ENCODE peak calls at places on chromosomes 12 and 14, in six cellular contexts. E is K562, U is endothelial cell of umbilical vein, H is GM12878, S is A549, R is HepG2. G is an unnamed sample.

GRCh38 chr12:117090816-117091711 is 8.2 kb downstream of the TESC start:
- DNase-seq in E (no peak), U (no peak), H (no peak), S (no peak), R (peak), G (no peak)

GRCh38 chr14:90545966-90546751 is 149.3 kb downstream of the CALM1 start:
- DNase-seq in E (no peak), U (no peak), H (no peak), S (no peak), R (no peak), G (no peak)

GRCh38 chr12:122009741-122010140 is 11.9 kb upstream of the BCL7A start:
- DNase-seq in E (no peak), U (no peak), H (no peak), S (no peak), R (no peak), G (no peak)

GRCh38 chr14:29144598-29144997 is 378.0 kb downstream of the FOXG1 start:
- DNase-seq in E (no peak), U (no peak), H (no peak), S (no peak), R (no peak), G (no peak)

GRCh38 chr12:53182836-53183235 is 2.1 kb upstream of the CSAD start:
- DNase-seq in E (no peak), U (peak), H (no peak), S (no peak), R (no peak), G (peak)

GRCh38 chr12:42447371-42447786 is 121.4 kb downstream of the PPHLN1 start:
- DNase-seq in E (no peak), U (peak), H (no peak), S (no peak), R (no peak), G (no peak)

GRCh38 chr14:105388110-105388951 is 10.0 kb upstream of the TEX22 start:
- DNase-seq in E (no peak), U (no peak), H (no peak), S (no peak), R (no peak), G (no peak)

GRCh38 chr12:119938049-119938667 is 50.9 kb upstream of the BICDL1 start:
- DNase-seq in E (peak), U (peak), H (peak), S (peak), R (peak), G (peak)

GRCh38 chr12:2297004-2297403 is 244.2 kb downstream of the CACNA1C start:
- DNase-seq in E (no peak), U (no peak), H (no peak), S (no peak), R (no peak), G (peak)

GRCh38 chr12:33593753-33594152 is 154.1 kb upstream of the SYT10 start:
- DNase-seq in E (no peak), U (no peak), H (no peak), S (no peak), R (no peak), G (no peak)

DNA sequence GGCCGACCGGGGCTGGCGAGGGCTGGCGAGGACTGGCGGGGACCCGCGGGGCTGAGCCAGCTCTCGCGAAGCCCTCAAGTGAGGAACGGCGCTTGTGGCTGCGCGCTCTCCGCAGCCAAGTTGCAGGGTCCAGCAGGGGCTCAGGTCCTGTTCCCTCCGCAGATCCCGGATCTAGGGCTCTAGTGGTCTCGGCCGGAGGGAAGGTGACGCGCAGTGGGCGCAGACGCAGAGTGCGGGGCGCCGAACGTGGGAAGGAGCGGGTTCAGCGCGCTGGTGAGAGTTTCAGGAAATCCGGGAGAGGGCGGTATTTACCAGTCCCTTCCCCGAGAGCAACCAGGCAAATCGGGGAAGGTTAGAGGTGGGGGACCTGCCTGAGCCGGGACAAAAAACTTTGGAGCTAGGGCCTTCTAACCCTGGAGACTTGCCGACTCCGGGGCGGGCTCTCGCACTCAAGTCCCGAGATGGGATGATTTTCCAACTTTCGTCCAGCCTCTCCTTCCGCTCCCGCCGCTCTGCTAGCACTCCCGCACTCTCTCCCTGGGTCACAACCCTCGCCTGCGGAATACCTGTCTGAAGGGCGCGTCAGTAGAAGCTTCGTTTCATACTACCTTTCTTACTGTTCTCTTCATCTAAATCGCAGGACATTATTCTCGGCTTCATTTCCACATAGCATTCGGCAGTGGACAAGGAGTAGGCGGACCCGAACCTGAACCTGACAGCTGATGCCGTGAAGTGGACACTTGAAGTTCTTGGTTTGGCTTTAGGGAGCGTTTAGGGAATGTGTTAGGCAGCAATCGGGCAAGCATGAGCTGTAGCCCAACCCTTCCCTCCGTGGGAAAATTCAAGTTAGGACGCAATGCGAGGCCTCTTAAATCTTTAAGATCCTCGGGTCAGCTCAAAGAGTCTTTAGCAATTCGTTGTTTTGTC is 13.6 kb upstream of the PAX9 start:
- DNase-seq in E (peak), U (peak), H (no peak), S (peak), R (peak), G (no peak)
- TF ChIP-seq MYC in E (no peak), U (no peak), H (no peak), S (no peak), R (no peak), G (no peak)

GRCh38 chr12:82981150-82981549 is 294.4 kb downstream of the TMTC2 start:
- DNase-seq in E (no peak), U (peak), H (no peak), S (no peak), R (no peak), G (no peak)
- TF ChIP-seq MAX in E (no peak), U (no peak), H (no peak), S (no peak), R (no peak), G (no peak)

GRCh38 chr14:101980251-101980650 is 15.9 kb downstream of the DYNC1H1 start:
- DNase-seq in E (no peak), U (no peak), H (no peak), S (no peak), R (no peak), G (no peak)
- TF ChIP-seq MYC in E (no peak), U (no peak), H (no peak), S (no peak), R (no peak), G (no peak)

GRCh38 chr12:12592930-12593329 is 18.7 kb upstream of the CREBL2 start:
- DNase-seq in E (no peak), U (no peak), H (no peak), S (peak), R (peak), G (no peak)
- TF ChIP-seq MAX in E (no peak), U (no peak), H (no peak), S (no peak), R (no peak), G (no peak)